ENCODE peak calls at places on chromosomes 13 and 19, in seven cellular contexts. One of them, this sample, is unnamed.

GRCh38 chr13:99528547-99528946 is 27.3 kb downstream of the TM9SF2 start:
- DNase-seq in CD4-positive, alpha-beta T cell: no peak
- DNase-seq in nephron progenitor cell: no peak
- DNase-seq in astrocyte: no peak
- DNase-seq in uterus: no peak
- DNase-seq in SK-N-SH: no peak
- DNase-seq in neural progenitor cell: peak
- DNase-seq in this sample: no peak

GRCh38 chr19:44792286-44792685 is 14.6 kb downstream of the CBLC start:
- DNase-seq in CD4-positive, alpha-beta T cell: no peak
- DNase-seq in nephron progenitor cell: no peak
- DNase-seq in astrocyte: no peak
- DNase-seq in uterus: no peak
- DNase-seq in SK-N-SH: no peak
- DNase-seq in neural progenitor cell: no peak
- DNase-seq in this sample: no peak

GRCh38 chr19:38031423-38031770 is 124.4 kb downstream of the SIPA1L3 start:
- DNase-seq in CD4-positive, alpha-beta T cell: no peak
- DNase-seq in nephron progenitor cell: no peak
- DNase-seq in astrocyte: peak
- DNase-seq in uterus: no peak
- DNase-seq in SK-N-SH: no peak
- DNase-seq in neural progenitor cell: no peak
- DNase-seq in this sample: no peak

GRCh38 chr13:40974460-40975407 is 44.4 kb downstream of the ELF1 start:
- DNase-seq in CD4-positive, alpha-beta T cell: no peak
- DNase-seq in nephron progenitor cell: peak
- DNase-seq in astrocyte: peak
- DNase-seq in uterus: no peak
- DNase-seq in SK-N-SH: no peak
- DNase-seq in neural progenitor cell: peak
- DNase-seq in this sample: no peak

GRCh38 chr19:53849237-53849676 is 18.4 kb upstream of the MYADM start:
- DNase-seq in CD4-positive, alpha-beta T cell: no peak
- DNase-seq in nephron progenitor cell: no peak
- DNase-seq in astrocyte: peak
- DNase-seq in uterus: no peak
- DNase-seq in SK-N-SH: no peak
- DNase-seq in neural progenitor cell: no peak
- DNase-seq in this sample: peak

GRCh38 chr19:39252458-39252857 is 3.8 kb upstream of the IFNL4 start:
- DNase-seq in CD4-positive, alpha-beta T cell: no peak
- DNase-seq in nephron progenitor cell: no peak
- DNase-seq in astrocyte: no peak
- DNase-seq in uterus: no peak
- DNase-seq in SK-N-SH: peak
- DNase-seq in neural progenitor cell: no peak
- DNase-seq in this sample: no peak

GRCh38 chr19:46368116-46368515 is 21.2 kb downstream of the PPP5C start:
- DNase-seq in CD4-positive, alpha-beta T cell: no peak
- DNase-seq in nephron progenitor cell: no peak
- DNase-seq in astrocyte: no peak
- DNase-seq in uterus: no peak
- DNase-seq in SK-N-SH: no peak
- DNase-seq in neural progenitor cell: no peak
- DNase-seq in this sample: no peak

GRCh38 chr19:4368128-4368820 is 24.9 kb downstream of the MPND start:
- DNase-seq in CD4-positive, alpha-beta T cell: no peak
- DNase-seq in nephron progenitor cell: no peak
- DNase-seq in astrocyte: no peak
- DNase-seq in uterus: peak
- DNase-seq in SK-N-SH: no peak
- DNase-seq in neural progenitor cell: no peak
- DNase-seq in this sample: no peak

GRCh38 chr19:3276341-3276799 is 51.9 kb downstream of the CELF5 start:
- DNase-seq in CD4-positive, alpha-beta T cell: peak
- DNase-seq in nephron progenitor cell: peak
- DNase-seq in astrocyte: no peak
- DNase-seq in uterus: no peak
- DNase-seq in SK-N-SH: peak
- DNase-seq in neural progenitor cell: peak
- DNase-seq in this sample: no peak

GRCh38 chr19:1172353-1173159 is 1.5 kb downstream of the SBNO2 start:
- DNase-seq in CD4-positive, alpha-beta T cell: no peak
- DNase-seq in nephron progenitor cell: peak
- DNase-seq in astrocyte: peak
- DNase-seq in uterus: peak
- DNase-seq in SK-N-SH: peak
- DNase-seq in neural progenitor cell: peak
- DNase-seq in this sample: no peak

GRCh38 chr19:54325194-54325621 is 12.2 kb upstream of the LILRA5 start:
- DNase-seq in CD4-positive, alpha-beta T cell: no peak
- DNase-seq in nephron progenitor cell: peak
- DNase-seq in astrocyte: no peak
- DNase-seq in uterus: no peak
- DNase-seq in SK-N-SH: peak
- DNase-seq in neural progenitor cell: peak
- DNase-seq in this sample: no peak

GRCh38 chr13:78239681-78240080 is 321.1 kb upstream of the EDNRB start:
- DNase-seq in CD4-positive, alpha-beta T cell: no peak
- DNase-seq in nephron progenitor cell: peak
- DNase-seq in astrocyte: no peak
- DNase-seq in uterus: no peak
- DNase-seq in SK-N-SH: no peak
- DNase-seq in neural progenitor cell: peak
- DNase-seq in this sample: no peak

GRCh38 chr19:31301306-31301980 is 47.8 kb downstream of the TSHZ3 start:
- DNase-seq in CD4-positive, alpha-beta T cell: no peak
- DNase-seq in nephron progenitor cell: no peak
- DNase-seq in astrocyte: no peak
- DNase-seq in uterus: no peak
- DNase-seq in SK-N-SH: no peak
- DNase-seq in neural progenitor cell: no peak
- DNase-seq in this sample: peak

GRCh38 chr19:55454787-55455243 is 6.6 kb downstream of the ISOC2 start:
- DNase-seq in CD4-positive, alpha-beta T cell: peak
- DNase-seq in nephron progenitor cell: peak
- DNase-seq in astrocyte: no peak
- DNase-seq in uterus: no peak
- DNase-seq in SK-N-SH: peak
- DNase-seq in neural progenitor cell: peak
- DNase-seq in this sample: no peak

GRCh38 chr19:10549733-10550132 is 6.0 kb downstream of the ATG4D start:
- DNase-seq in CD4-positive, alpha-beta T cell: no peak
- DNase-seq in nephron progenitor cell: no peak
- DNase-seq in astrocyte: no peak
- DNase-seq in uterus: no peak
- DNase-seq in SK-N-SH: no peak
- DNase-seq in neural progenitor cell: no peak
- DNase-seq in this sample: no peak

GRCh38 chr19:10550336-10550735 is 6.6 kb downstream of the ATG4D start:
- DNase-seq in CD4-positive, alpha-beta T cell: no peak
- DNase-seq in nephron progenitor cell: no peak
- DNase-seq in astrocyte: no peak
- DNase-seq in uterus: no peak
- DNase-seq in SK-N-SH: no peak
- DNase-seq in neural progenitor cell: no peak
- DNase-seq in this sample: no peak

GRCh38 chr19:10553087-10553667 is 9.5 kb downstream of the ATG4D start:
- DNase-seq in CD4-positive, alpha-beta T cell: no peak
- DNase-seq in nephron progenitor cell: no peak
- DNase-seq in astrocyte: no peak
- DNase-seq in uterus: no peak
- DNase-seq in SK-N-SH: no peak
- DNase-seq in neural progenitor cell: no peak
- DNase-seq in this sample: no peak

GRCh38 chr19:10552596-10553053 is 8.9 kb downstream of the ATG4D start:
- DNase-seq in CD4-positive, alpha-beta T cell: no peak
- DNase-seq in nephron progenitor cell: no peak
- DNase-seq in astrocyte: no peak
- DNase-seq in uterus: no peak
- DNase-seq in SK-N-SH: peak
- DNase-seq in neural progenitor cell: no peak
- DNase-seq in this sample: no peak

DNA sequence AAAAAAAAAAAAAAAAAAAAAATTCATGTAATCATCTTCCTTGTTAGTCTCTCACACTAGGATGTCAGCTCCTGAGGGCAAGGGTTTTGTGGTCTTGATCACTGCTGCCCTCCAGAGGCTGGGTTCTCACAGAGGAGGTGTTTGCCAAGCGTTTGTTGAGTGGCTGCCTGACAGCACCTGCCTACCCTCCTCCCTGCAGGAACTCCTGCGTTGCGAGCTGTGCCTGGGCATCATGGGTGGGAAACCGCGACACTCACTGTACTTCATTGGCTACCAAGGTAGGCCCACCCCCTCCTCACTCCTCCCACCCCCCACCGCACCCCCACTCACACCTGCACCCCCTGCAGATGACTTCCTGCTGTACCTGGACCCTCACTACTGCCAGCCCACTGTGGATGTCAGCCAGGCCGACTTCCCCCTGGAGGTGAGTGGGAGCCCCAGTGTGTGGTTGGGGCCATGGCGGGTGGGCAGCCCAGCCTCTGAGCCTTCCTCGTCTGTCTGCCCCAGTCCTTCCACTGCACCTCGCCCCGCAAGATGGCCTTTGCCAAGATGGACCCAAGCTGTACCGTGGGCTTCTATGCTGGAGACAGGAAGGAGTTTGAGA is 8.1 kb downstream of the ATG4D start:
- DNase-seq in CD4-positive, alpha-beta T cell: peak
- DNase-seq in nephron progenitor cell: no peak
- DNase-seq in astrocyte: no peak
- DNase-seq in uterus: no peak
- DNase-seq in SK-N-SH: no peak
- DNase-seq in neural progenitor cell: no peak
- DNase-seq in this sample: no peak
- TF ChIP-seq CTCF in CD4-positive, alpha-beta T cell: no peak
- TF ChIP-seq CTCF in nephron progenitor cell: no peak
- TF ChIP-seq CTCF in astrocyte: no peak
- TF ChIP-seq CTCF in uterus: no peak
- TF ChIP-seq CTCF in SK-N-SH: no peak
- TF ChIP-seq CTCF in neural progenitor cell: no peak
- TF ChIP-seq CTCF in this sample: no peak

DNA sequence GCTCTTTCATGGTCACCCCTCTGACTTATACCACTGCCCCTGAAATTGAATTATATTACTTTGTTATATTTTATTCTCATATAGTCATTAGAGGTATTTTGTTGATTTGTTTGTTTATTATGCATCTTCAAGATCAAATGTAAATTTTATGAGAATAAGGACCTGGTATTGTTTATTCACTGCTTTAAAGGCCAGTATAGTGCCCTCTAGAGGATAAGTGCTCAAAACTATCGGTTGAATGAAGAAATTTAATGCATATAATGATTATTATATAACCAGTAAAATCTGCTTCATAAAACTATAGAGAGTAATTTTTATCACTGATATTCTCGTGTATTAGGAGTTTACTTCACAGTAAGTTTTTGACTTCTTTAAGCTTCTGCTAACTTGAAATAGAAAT is 1401.9 kb downstream of the SLITRK1 start:
- DNase-seq in CD4-positive, alpha-beta T cell: no peak
- DNase-seq in nephron progenitor cell: no peak
- DNase-seq in astrocyte: no peak
- DNase-seq in uterus: no peak
- DNase-seq in SK-N-SH: no peak
- DNase-seq in neural progenitor cell: peak
- DNase-seq in this sample: no peak
- TF ChIP-seq CTCF in CD4-positive, alpha-beta T cell: no peak
- TF ChIP-seq CTCF in nephron progenitor cell: peak
- TF ChIP-seq CTCF in astrocyte: no peak
- TF ChIP-seq CTCF in uterus: no peak
- TF ChIP-seq CTCF in SK-N-SH: peak
- TF ChIP-seq CTCF in neural progenitor cell: peak
- TF ChIP-seq CTCF in this sample: no peak

GRCh38 chr19:12939292-12939606 is 840 bp downstream of the CALR start:
- DNase-seq in CD4-positive, alpha-beta T cell: no peak
- DNase-seq in nephron progenitor cell: no peak
- DNase-seq in astrocyte: peak
- DNase-seq in uterus: no peak
- DNase-seq in SK-N-SH: no peak
- DNase-seq in neural progenitor cell: peak
- DNase-seq in this sample: no peak

GRCh38 chr19:12938054-12938535 is 314 bp upstream of the CALR start:
- DNase-seq in CD4-positive, alpha-beta T cell: peak
- DNase-seq in nephron progenitor cell: peak
- DNase-seq in astrocyte: peak
- DNase-seq in uterus: peak
- DNase-seq in SK-N-SH: peak
- DNase-seq in neural progenitor cell: peak
- DNase-seq in this sample: peak

GRCh38 chr19:12939908-12940533 is 1.6 kb downstream of the CALR start:
- DNase-seq in CD4-positive, alpha-beta T cell: no peak
- DNase-seq in nephron progenitor cell: no peak
- DNase-seq in astrocyte: no peak
- DNase-seq in uterus: no peak
- DNase-seq in SK-N-SH: no peak
- DNase-seq in neural progenitor cell: no peak
- DNase-seq in this sample: no peak

GRCh38 chr19:12937243-12938053 is 961 bp upstream of the CALR start:
- DNase-seq in CD4-positive, alpha-beta T cell: no peak
- DNase-seq in nephron progenitor cell: no peak
- DNase-seq in astrocyte: no peak
- DNase-seq in uterus: no peak
- DNase-seq in SK-N-SH: peak
- DNase-seq in neural progenitor cell: peak
- DNase-seq in this sample: peak

DNA sequence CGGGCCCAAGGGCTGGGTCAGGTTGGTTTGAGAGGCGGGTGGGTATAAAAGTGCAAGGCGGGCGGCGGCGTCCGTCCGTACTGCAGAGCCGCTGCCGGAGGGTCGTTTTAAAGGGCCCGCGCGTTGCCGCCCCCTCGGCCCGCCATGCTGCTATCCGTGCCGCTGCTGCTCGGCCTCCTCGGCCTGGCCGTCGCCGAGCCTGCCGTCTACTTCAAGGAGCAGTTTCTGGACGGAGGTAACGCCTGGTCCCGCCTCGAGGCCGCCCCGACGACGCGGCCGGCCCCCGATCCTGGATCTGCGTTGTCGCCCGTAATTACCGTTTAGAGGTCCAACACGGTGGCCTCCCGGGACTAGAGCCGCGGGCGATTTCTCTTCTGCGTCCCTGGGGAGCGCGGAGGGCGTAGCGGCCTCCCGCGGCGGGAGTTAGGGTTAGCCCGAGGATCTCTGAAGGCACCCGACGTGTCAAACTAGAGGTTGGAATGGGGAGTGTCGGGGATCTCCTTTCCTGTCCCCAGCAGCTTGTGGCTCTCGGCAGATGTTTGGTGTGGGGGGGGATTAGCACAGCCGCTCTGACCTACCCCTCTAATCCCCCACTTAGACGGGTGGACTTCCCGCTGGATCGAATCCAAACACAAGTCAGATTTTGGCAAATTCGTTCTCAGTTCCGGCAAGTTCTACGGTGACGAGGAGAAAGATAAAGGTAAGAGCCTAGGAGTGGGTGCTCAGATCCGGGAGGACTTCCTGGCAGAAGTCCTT is at the start of gene CALR:
- DNase-seq in CD4-positive, alpha-beta T cell: no peak
- DNase-seq in nephron progenitor cell: no peak
- DNase-seq in astrocyte: no peak
- DNase-seq in uterus: no peak
- DNase-seq in SK-N-SH: no peak
- DNase-seq in neural progenitor cell: peak
- DNase-seq in this sample: no peak
- TF ChIP-seq CTCF in CD4-positive, alpha-beta T cell: no peak
- TF ChIP-seq CTCF in nephron progenitor cell: no peak
- TF ChIP-seq CTCF in astrocyte: no peak
- TF ChIP-seq CTCF in uterus: no peak
- TF ChIP-seq CTCF in SK-N-SH: peak
- TF ChIP-seq CTCF in neural progenitor cell: peak
- TF ChIP-seq CTCF in this sample: no peak

GRCh38 chr13:110758195-110758594 is 44.7 kb downstream of the ING1 start:
- DNase-seq in CD4-positive, alpha-beta T cell: no peak
- DNase-seq in nephron progenitor cell: no peak
- DNase-seq in astrocyte: peak
- DNase-seq in uterus: no peak
- DNase-seq in SK-N-SH: no peak
- DNase-seq in neural progenitor cell: no peak
- DNase-seq in this sample: no peak
- TF ChIP-seq CTCF in CD4-positive, alpha-beta T cell: no peak
- TF ChIP-seq CTCF in nephron progenitor cell: no peak
- TF ChIP-seq CTCF in astrocyte: no peak
- TF ChIP-seq CTCF in uterus: no peak
- TF ChIP-seq CTCF in SK-N-SH: no peak
- TF ChIP-seq CTCF in neural progenitor cell: no peak
- TF ChIP-seq CTCF in this sample: no peak

This sample was measured in CD14-positive monocyte.